ENCODE peak calls at places on chromosomes 13 and 19, in six cellular contexts. One of them, this sample, is unnamed. For H3K36me3 and H3K9me3, the result is how much of the 10 kb centered on the place peaks cover.

GRCh38 chr19:13135068-13136062 is 14.8 kb downstream of the STX10 start:
- DNase-seq in tibial nerve: no peak
- DNase-seq in fibroblast of lung: no peak
- DNase-seq in ascending aorta: no peak
- DNase-seq in stomach: no peak
- DNase-seq in MM.1S: no peak
- DNase-seq in this sample: no peak

GRCh38 chr19:55212447-55212846 is 3.1 kb upstream of the PTPRH start:
- DNase-seq in tibial nerve: no peak
- DNase-seq in fibroblast of lung: no peak
- DNase-seq in ascending aorta: no peak
- DNase-seq in stomach: no peak
- DNase-seq in MM.1S: peak
- DNase-seq in this sample: peak

GRCh38 chr13:110340812-110341444 is 33.8 kb downstream of the COL4A2 start:
- DNase-seq in tibial nerve: peak
- DNase-seq in fibroblast of lung: peak
- DNase-seq in ascending aorta: peak
- DNase-seq in stomach: peak
- DNase-seq in MM.1S: no peak
- DNase-seq in this sample: no peak

GRCh38 chr19:1905863-1906375 is 720 bp downstream of the ADAT3 start:
- DNase-seq in tibial nerve: no peak
- DNase-seq in fibroblast of lung: no peak
- DNase-seq in ascending aorta: no peak
- DNase-seq in stomach: no peak
- DNase-seq in MM.1S: no peak
- DNase-seq in this sample: no peak

GRCh38 chr13:50340566-50341287 is 325.5 kb downstream of the KCNRG start:
- DNase-seq in tibial nerve: peak
- DNase-seq in fibroblast of lung: no peak
- DNase-seq in ascending aorta: no peak
- DNase-seq in stomach: no peak
- DNase-seq in MM.1S: no peak
- DNase-seq in this sample: no peak

GRCh38 chr19:35641515-35642151 is at the start of gene ETV2:
- DNase-seq in tibial nerve: no peak
- DNase-seq in fibroblast of lung: peak
- DNase-seq in ascending aorta: no peak
- DNase-seq in stomach: peak
- DNase-seq in MM.1S: no peak
- DNase-seq in this sample: no peak

GRCh38 chr13:26867451-26868067 is 107.0 kb upstream of the GPR12 start:
- DNase-seq in tibial nerve: no peak
- DNase-seq in fibroblast of lung: peak
- DNase-seq in ascending aorta: no peak
- DNase-seq in stomach: no peak
- DNase-seq in MM.1S: no peak
- DNase-seq in this sample: peak

GRCh38 chr19:37466277-37466797 is 907 bp downstream of the ZNF569 start:
- DNase-seq in tibial nerve: no peak
- DNase-seq in fibroblast of lung: no peak
- DNase-seq in ascending aorta: no peak
- DNase-seq in stomach: no peak
- DNase-seq in MM.1S: no peak
- DNase-seq in this sample: peak

GRCh38 chr19:6639439-6639838 is 30.5 kb downstream of the TNFSF14 start:
- DNase-seq in tibial nerve: no peak
- DNase-seq in fibroblast of lung: peak
- DNase-seq in ascending aorta: no peak
- DNase-seq in stomach: no peak
- DNase-seq in MM.1S: no peak
- DNase-seq in this sample: no peak

GRCh38 chr13:50573046-50573445 is 270.4 kb downstream of the DLEU7 start:
- DNase-seq in tibial nerve: no peak
- DNase-seq in fibroblast of lung: peak
- DNase-seq in ascending aorta: no peak
- DNase-seq in stomach: no peak
- DNase-seq in MM.1S: no peak
- DNase-seq in this sample: no peak

GRCh38 chr19:35457173-35457572 is 9.1 kb downstream of the FFAR2 start:
- DNase-seq in tibial nerve: no peak
- DNase-seq in fibroblast of lung: no peak
- DNase-seq in ascending aorta: no peak
- DNase-seq in stomach: no peak
- DNase-seq in MM.1S: peak
- DNase-seq in this sample: no peak

GRCh38 chr13:108924154-108924940 is 294.9 kb downstream of the MYO16 start:
- DNase-seq in tibial nerve: no peak
- DNase-seq in fibroblast of lung: peak
- DNase-seq in ascending aorta: no peak
- DNase-seq in stomach: no peak
- DNase-seq in MM.1S: no peak
- DNase-seq in this sample: peak

GRCh38 chr19:31610036-31610435 is 260.8 kb upstream of the TSHZ3 start:
- DNase-seq in tibial nerve: no peak
- DNase-seq in fibroblast of lung: no peak
- DNase-seq in ascending aorta: no peak
- DNase-seq in stomach: no peak
- DNase-seq in MM.1S: no peak
- DNase-seq in this sample: no peak

GRCh38 chr19:3369337-3370213 is 3.2 kb downstream of the NFIC start:
- DNase-seq in tibial nerve: no peak
- DNase-seq in fibroblast of lung: peak
- DNase-seq in ascending aorta: peak
- DNase-seq in stomach: peak
- DNase-seq in MM.1S: no peak
- DNase-seq in this sample: peak

GRCh38 chr19:2867025-2867991 is at the start of gene ZNF556:
- DNase-seq in tibial nerve: no peak
- DNase-seq in fibroblast of lung: no peak
- DNase-seq in ascending aorta: no peak
- DNase-seq in stomach: no peak
- DNase-seq in MM.1S: peak
- DNase-seq in this sample: peak

GRCh38 chr19:10858204-10858828 is 10.1 kb downstream of the C19orf38 start:
- DNase-seq in tibial nerve: no peak
- DNase-seq in fibroblast of lung: no peak
- DNase-seq in ascending aorta: no peak
- DNase-seq in stomach: no peak
- DNase-seq in MM.1S: no peak
- DNase-seq in this sample: no peak

GRCh38 chr19:30854207-30854606 is 482.0 kb downstream of the ZNF536 start:
- DNase-seq in tibial nerve: no peak
- DNase-seq in fibroblast of lung: no peak
- DNase-seq in ascending aorta: no peak
- DNase-seq in stomach: no peak
- DNase-seq in MM.1S: no peak
- DNase-seq in this sample: no peak

GRCh38 chr13:45870232-45870631 is 18.7 kb upstream of the SIAH3 start:
- DNase-seq in tibial nerve: no peak
- DNase-seq in fibroblast of lung: no peak
- DNase-seq in ascending aorta: no peak
- DNase-seq in stomach: no peak
- DNase-seq in MM.1S: no peak
- DNase-seq in this sample: no peak

GRCh38 chr13:45876781-45877180 is 25.2 kb upstream of the SIAH3 start:
- DNase-seq in tibial nerve: no peak
- DNase-seq in fibroblast of lung: no peak
- DNase-seq in ascending aorta: no peak
- DNase-seq in stomach: no peak
- DNase-seq in MM.1S: no peak
- DNase-seq in this sample: no peak

GRCh38 chr13:45873491-45874360 is 22.2 kb upstream of the SIAH3 start:
- DNase-seq in tibial nerve: no peak
- DNase-seq in fibroblast of lung: peak
- DNase-seq in ascending aorta: no peak
- DNase-seq in stomach: no peak
- DNase-seq in MM.1S: no peak
- DNase-seq in this sample: peak

GRCh38 chr13:45875951-45876350 is 24.4 kb upstream of the SIAH3 start:
- DNase-seq in tibial nerve: no peak
- DNase-seq in fibroblast of lung: no peak
- DNase-seq in ascending aorta: no peak
- DNase-seq in stomach: no peak
- DNase-seq in MM.1S: no peak
- DNase-seq in this sample: no peak

GRCh38 chr13:45872574-45872973 is 21.0 kb upstream of the SIAH3 start:
- DNase-seq in tibial nerve: no peak
- DNase-seq in fibroblast of lung: no peak
- DNase-seq in ascending aorta: no peak
- DNase-seq in stomach: no peak
- DNase-seq in MM.1S: no peak
- DNase-seq in this sample: no peak
- H3K4me3 ChIP-seq in tibial nerve: no peak
- H3K4me3 ChIP-seq in fibroblast of lung: no peak
- H3K4me3 ChIP-seq in ascending aorta: no peak
- H3K4me3 ChIP-seq in stomach: no peak
- H3K4me3 ChIP-seq in MM.1S: no peak
- H3K4me3 ChIP-seq in this sample: no peak

DNA sequence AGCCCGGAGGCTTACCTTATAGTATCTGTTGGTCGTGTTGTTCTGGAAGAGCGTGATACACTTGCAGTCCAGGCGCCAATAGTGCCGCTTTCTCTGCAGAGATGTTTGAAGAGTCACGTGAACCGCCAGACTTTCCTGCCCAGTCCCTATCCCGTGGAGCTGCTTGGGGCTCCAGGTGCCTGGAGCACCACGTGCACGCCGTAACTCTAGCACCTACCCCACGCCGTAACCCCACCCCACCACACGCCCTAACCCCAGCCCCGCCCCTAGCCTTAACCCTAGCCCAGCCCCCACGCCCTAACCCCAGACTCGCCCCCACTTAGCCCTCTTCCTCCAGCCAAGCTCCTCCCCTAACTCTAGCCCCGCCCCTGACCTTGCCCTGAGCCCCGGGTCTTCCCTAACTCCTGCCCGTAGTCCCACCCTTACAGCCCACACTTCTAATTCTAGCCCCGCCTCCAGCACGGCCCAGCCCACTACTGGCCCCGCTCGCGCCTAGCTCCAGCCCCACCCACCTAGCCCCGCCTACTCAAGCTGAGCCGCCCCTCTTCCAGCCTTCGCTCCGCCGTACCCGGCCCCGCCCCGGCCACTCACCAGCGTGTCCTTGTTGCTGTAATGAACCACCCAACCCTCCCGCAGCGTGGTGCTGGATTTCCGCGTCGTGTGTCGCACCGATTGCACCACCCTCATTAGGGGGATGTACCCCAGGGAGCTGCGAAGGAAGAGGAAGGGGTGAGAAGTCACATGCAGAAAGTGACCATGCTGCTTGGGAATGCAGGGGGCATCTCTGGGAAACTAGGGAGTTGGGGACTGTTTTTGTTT is 19.6 kb downstream of the PRKD2 start:
- DNase-seq in tibial nerve: peak
- DNase-seq in fibroblast of lung: peak
- DNase-seq in ascending aorta: peak
- DNase-seq in stomach: peak
- DNase-seq in MM.1S: no peak
- DNase-seq in this sample: no peak
- H3K36me3 ChIP-seq in tibial nerve: half or more
- H3K36me3 ChIP-seq in fibroblast of lung: under half
- H3K36me3 ChIP-seq in ascending aorta: half or more
- H3K36me3 ChIP-seq in stomach: half or more
- H3K36me3 ChIP-seq in MM.1S: under half
- H3K36me3 ChIP-seq in this sample: half or more

DNA sequence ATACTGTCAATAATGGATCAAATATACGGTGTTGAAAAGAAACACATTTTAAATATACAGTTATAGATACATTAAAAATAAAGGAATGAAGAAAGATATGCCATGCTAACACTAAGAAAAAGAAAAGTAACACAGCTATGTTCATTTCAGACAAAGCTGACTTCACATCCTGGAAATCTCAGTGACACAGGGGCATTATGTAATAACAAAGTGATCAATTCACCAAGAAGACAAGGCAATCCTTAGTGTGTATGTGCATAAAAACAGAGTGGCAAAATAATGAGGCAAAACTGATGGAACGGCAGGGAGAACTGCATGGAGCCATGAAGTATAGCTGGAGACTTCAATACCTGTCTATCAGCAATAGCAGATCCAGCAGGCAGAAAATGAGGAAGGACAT is 13.1 kb downstream of the ZNF14 start:
- DNase-seq in tibial nerve: no peak
- DNase-seq in fibroblast of lung: no peak
- DNase-seq in ascending aorta: no peak
- DNase-seq in stomach: no peak
- DNase-seq in MM.1S: no peak
- DNase-seq in this sample: no peak
- H3K9me3 ChIP-seq in tibial nerve: under half
- H3K9me3 ChIP-seq in fibroblast of lung: under half
- H3K9me3 ChIP-seq in ascending aorta: half or more
- H3K9me3 ChIP-seq in stomach: half or more
- H3K9me3 ChIP-seq in MM.1S: under half
- H3K9me3 ChIP-seq in this sample: half or more

GRCh38 chr13:94705081-94705751 is 7.1 kb downstream of the SOX21 start:
- DNase-seq in tibial nerve: no peak
- DNase-seq in fibroblast of lung: no peak
- DNase-seq in ascending aorta: no peak
- DNase-seq in stomach: no peak
- DNase-seq in MM.1S: no peak
- DNase-seq in this sample: no peak

GRCh38 chr13:94707400-94708021 is 4.8 kb downstream of the SOX21 start:
- DNase-seq in tibial nerve: no peak
- DNase-seq in fibroblast of lung: no peak
- DNase-seq in ascending aorta: no peak
- DNase-seq in stomach: no peak
- DNase-seq in MM.1S: no peak
- DNase-seq in this sample: no peak

GRCh38 chr13:94706854-94707399 is 5.4 kb downstream of the SOX21 start:
- DNase-seq in tibial nerve: no peak
- DNase-seq in fibroblast of lung: no peak
- DNase-seq in ascending aorta: no peak
- DNase-seq in stomach: no peak
- DNase-seq in MM.1S: no peak
- DNase-seq in this sample: no peak

GRCh38 chr13:94704347-94705080 is 7.8 kb downstream of the SOX21 start:
- DNase-seq in tibial nerve: no peak
- DNase-seq in fibroblast of lung: no peak
- DNase-seq in ascending aorta: no peak
- DNase-seq in stomach: no peak
- DNase-seq in MM.1S: no peak
- DNase-seq in this sample: no peak

DNA sequence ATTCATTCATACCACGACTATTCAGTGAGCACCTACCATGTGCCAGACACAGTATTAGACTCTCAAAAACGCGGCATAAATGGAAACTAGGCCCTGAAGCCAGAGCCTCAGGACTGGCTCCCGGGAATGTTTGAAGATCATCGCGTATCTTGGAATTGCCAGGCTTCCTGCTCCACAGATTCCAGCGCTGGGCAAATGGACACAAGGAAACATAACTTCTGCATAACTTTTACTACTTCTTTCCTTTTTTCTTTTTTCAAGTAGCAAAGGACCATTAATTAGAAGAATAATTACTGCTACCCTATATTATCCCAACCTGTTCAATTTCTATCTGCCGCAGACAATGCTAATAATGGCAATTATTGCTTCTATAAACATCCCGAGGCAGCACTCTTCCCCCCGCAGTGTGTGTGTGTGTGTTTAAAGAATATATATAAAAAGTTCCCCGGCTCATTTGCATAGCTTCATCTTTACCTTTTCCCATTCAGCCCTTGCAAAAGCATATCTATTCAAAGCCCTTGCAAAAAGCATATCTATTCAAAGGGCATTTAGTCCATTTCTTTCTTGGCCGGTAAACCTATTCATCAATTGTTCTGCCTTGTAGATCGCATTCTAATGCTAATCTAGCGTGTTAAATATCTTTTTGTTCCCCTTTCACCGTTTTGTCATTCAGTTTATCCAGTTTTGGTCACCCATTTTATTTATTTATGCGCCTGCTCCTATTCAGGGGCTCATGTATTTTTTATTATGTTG is 6.1 kb downstream of the SOX21 start:
- DNase-seq in tibial nerve: no peak
- DNase-seq in fibroblast of lung: no peak
- DNase-seq in ascending aorta: no peak
- DNase-seq in stomach: no peak
- DNase-seq in MM.1S: no peak
- DNase-seq in this sample: no peak
- H3K4me3 ChIP-seq in tibial nerve: no peak
- H3K4me3 ChIP-seq in fibroblast of lung: no peak
- H3K4me3 ChIP-seq in ascending aorta: no peak
- H3K4me3 ChIP-seq in stomach: no peak
- H3K4me3 ChIP-seq in MM.1S: no peak
- H3K4me3 ChIP-seq in this sample: no peak